ENCODE peak calls at places on chromosomes 7 and 10, in four cellular contexts. One of them, this sample, is unnamed.

GRCh38 chr10:96686514-96686913 is 33.8 kb downstream of the PIK3AP1 start:
- DNase-seq in mesendoderm: no peak
- DNase-seq in H9: no peak
- DNase-seq in H1: no peak
- DNase-seq in this sample: no peak

GRCh38 chr7:47087866-47088265 is 494.0 kb downstream of the TNS3 start:
- DNase-seq in mesendoderm: no peak
- DNase-seq in H9: no peak
- DNase-seq in H1: no peak
- DNase-seq in this sample: peak; percentile 61

GRCh38 chr10:101614957-101615759 is 27.0 kb downstream of the DPCD start:
- DNase-seq in mesendoderm: no peak
- DNase-seq in H9: no peak
- DNase-seq in H1: no peak
- DNase-seq in this sample: no peak

GRCh38 chr10:89837173-89838001 is 136.0 kb downstream of the KIF20B start:
- DNase-seq in mesendoderm: no peak
- DNase-seq in H9: no peak
- DNase-seq in H1: no peak
- DNase-seq in this sample: peak; percentile 8

GRCh38 chr7:99614495-99614894 is 2.3 kb upstream of the ZSCAN25 start:
- DNase-seq in mesendoderm: no peak
- DNase-seq in H9: no peak
- DNase-seq in H1: no peak
- DNase-seq in this sample: no peak

GRCh38 chr7:27199820-27200760 is at the start of gene HOXA13:
- DNase-seq in mesendoderm: no peak
- DNase-seq in H9: peak; percentile 53
- DNase-seq in H1: no peak
- DNase-seq in this sample: no peak

GRCh38 chr7:75572396-75572795 is 80.3 kb downstream of the SPDYE5 start:
- DNase-seq in mesendoderm: no peak
- DNase-seq in H9: no peak
- DNase-seq in H1: no peak
- DNase-seq in this sample: no peak

GRCh38 chr10:70260259-70260658 is 23.5 kb downstream of the NPFFR1 start:
- DNase-seq in mesendoderm: peak; percentile 18
- DNase-seq in H9: no peak
- DNase-seq in H1: no peak
- DNase-seq in this sample: no peak

GRCh38 chr10:79319372-79319771 is 27.9 kb upstream of the PPIF start:
- DNase-seq in mesendoderm: no peak
- DNase-seq in H9: no peak
- DNase-seq in H1: no peak
- DNase-seq in this sample: no peak

GRCh38 chr7:15967551-15967950 is 281.1 kb upstream of the MEOX2 start:
- DNase-seq in mesendoderm: no peak
- DNase-seq in H9: no peak
- DNase-seq in H1: no peak
- DNase-seq in this sample: no peak

GRCh38 chr7:77476871-77477270 is 60.2 kb upstream of the PTPN12 start:
- DNase-seq in mesendoderm: no peak
- DNase-seq in H9: no peak
- DNase-seq in H1: no peak
- DNase-seq in this sample: no peak

GRCh38 chr7:137235434-137235833 is 108.1 kb downstream of the PTN start:
- DNase-seq in mesendoderm: no peak
- DNase-seq in H9: no peak
- DNase-seq in H1: no peak
- DNase-seq in this sample: no peak

GRCh38 chr7:5709347-5709950 is 72.0 kb downstream of the RNF216 start:
- DNase-seq in mesendoderm: no peak
- DNase-seq in H9: no peak
- DNase-seq in H1: no peak
- DNase-seq in this sample: peak; percentile 33

GRCh38 chr7:36795451-36796021 is 71.2 kb upstream of the AOAH start:
- DNase-seq in mesendoderm: no peak
- DNase-seq in H9: no peak
- DNase-seq in H1: no peak
- DNase-seq in this sample: no peak

GRCh38 chr7:117858731-117859130 is 14.5 kb downstream of the CTTNBP2 start:
- DNase-seq in mesendoderm: no peak
- DNase-seq in H9: no peak
- DNase-seq in H1: no peak
- DNase-seq in this sample: peak; percentile 24

GRCh38 chr10:72234560-72235095 is 18.6 kb upstream of the ASCC1 start:
- DNase-seq in mesendoderm: no peak
- DNase-seq in H9: no peak
- DNase-seq in H1: no peak
- DNase-seq in this sample: no peak

GRCh38 chr10:11612004-11613001 is 853 bp upstream of the USP6NL start:
- DNase-seq in mesendoderm: no peak
- DNase-seq in H9: no peak
- DNase-seq in H1: no peak
- DNase-seq in this sample: no peak

GRCh38 chr7:73799282-73800141 is 29.4 kb upstream of the CLDN3 start:
- DNase-seq in mesendoderm: peak; percentile 46
- DNase-seq in H9: peak; percentile 16
- DNase-seq in H1: no peak
- DNase-seq in this sample: no peak

GRCh38 chr7:151080522-151081169 is at the start of gene FASTK:
- DNase-seq in mesendoderm: peak; percentile 95
- DNase-seq in H9: peak; percentile 90
- DNase-seq in H1: no peak
- DNase-seq in this sample: peak; percentile 88

GRCh38 chr7:44392618-44393010 is 67.2 kb upstream of the CAMK2B start:
- DNase-seq in mesendoderm: no peak
- DNase-seq in H9: no peak
- DNase-seq in H1: no peak
- DNase-seq in this sample: no peak

GRCh38 chr10:21969326-21970287 is 33.9 kb downstream of the DNAJC1 start:
- DNase-seq in mesendoderm: no peak
- DNase-seq in H9: no peak
- DNase-seq in H1: no peak
- DNase-seq in this sample: peak; percentile 45

GRCh38 chr10:92480422-92480821 is 93.5 kb downstream of the IDE start:
- DNase-seq in mesendoderm: no peak
- DNase-seq in H9: no peak
- DNase-seq in H1: no peak
- DNase-seq in this sample: no peak

GRCh38 chr10:316390-316789 is 181.1 kb downstream of the ZMYND11 start:
- DNase-seq in mesendoderm: no peak
- DNase-seq in H9: no peak
- DNase-seq in H1: no peak
- DNase-seq in this sample: no peak

GRCh38 chr10:122197823-122198222 is 73.3 kb upstream of the BTBD16 start:
- DNase-seq in mesendoderm: no peak
- DNase-seq in H9: no peak
- DNase-seq in H1: no peak
- DNase-seq in this sample: no peak

GRCh38 chr7:30436046-30436445 is 42.5 kb downstream of the NOD1 start:
- DNase-seq in mesendoderm: no peak
- DNase-seq in H9: no peak
- DNase-seq in H1: no peak
- DNase-seq in this sample: no peak

GRCh38 chr10:29689001-29689400 is 54.2 kb upstream of the SVIL start:
- DNase-seq in mesendoderm: no peak
- DNase-seq in H9: no peak
- DNase-seq in H1: no peak
- DNase-seq in this sample: peak; percentile 84

GRCh38 chr7:723541-723940 is 3.0 kb upstream of the DNAAF5 start:
- DNase-seq in mesendoderm: no peak
- DNase-seq in H9: no peak
- DNase-seq in H1: no peak
- DNase-seq in this sample: no peak
- H3K56ac ChIP-seq in mesendoderm: no peak overlapping the region
- H3K56ac ChIP-seq in H9: no peak overlapping the region
- H3K56ac ChIP-seq in H1: no peak overlapping the region
- H3K56ac ChIP-seq in this sample: no peak overlapping the region

DNA sequence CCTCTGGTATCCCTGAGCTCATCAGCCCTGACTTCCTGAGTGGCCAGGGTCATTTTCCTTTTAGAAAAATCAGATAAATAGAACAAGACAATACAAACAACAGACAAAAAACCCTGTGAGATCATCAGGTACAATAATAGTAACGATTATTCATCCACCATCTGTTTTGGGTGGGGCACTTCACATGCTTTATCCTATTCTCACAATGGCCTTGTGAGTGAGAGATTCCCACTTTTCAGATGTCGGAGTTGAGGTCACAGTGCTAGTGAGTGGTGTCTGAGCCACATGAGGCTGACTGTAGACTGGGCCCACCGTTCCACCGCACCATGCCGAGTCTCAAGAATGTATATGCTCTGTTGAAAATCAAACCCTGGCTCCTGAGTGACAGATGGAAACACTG is 144.1 kb downstream of the CXCL12 start:
- DNase-seq in mesendoderm: no peak
- DNase-seq in H9: no peak
- DNase-seq in H1: no peak
- DNase-seq in this sample: no peak
- H3K56ac ChIP-seq in mesendoderm: no peak overlapping the region
- H3K56ac ChIP-seq in H9: no peak overlapping the region
- H3K56ac ChIP-seq in H1: no peak overlapping the region
- H3K56ac ChIP-seq in this sample: no peak overlapping the region

DNA sequence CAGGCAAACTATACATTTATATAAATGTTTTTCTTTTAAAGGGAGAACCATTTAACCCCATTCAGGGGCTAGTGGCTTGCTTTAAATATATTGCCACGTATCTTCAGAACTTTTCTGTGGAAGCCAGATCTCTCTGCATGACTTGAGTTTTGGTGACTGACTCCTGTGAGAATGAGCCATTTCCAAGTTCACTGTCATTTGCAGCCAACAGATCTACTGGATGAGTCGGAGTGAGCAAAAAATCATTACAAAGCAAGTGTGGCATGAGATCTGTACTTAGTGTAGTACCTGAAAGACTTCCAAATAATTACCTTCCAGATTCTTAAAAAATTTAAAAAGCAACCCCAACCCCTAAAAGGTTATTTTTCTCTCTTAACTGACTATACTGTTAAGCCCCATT is 45.6 kb downstream of the PDSS1 start:
- DNase-seq in mesendoderm: no peak
- DNase-seq in H9: no peak
- DNase-seq in H1: no peak
- DNase-seq in this sample: peak; percentile 32
- H3K56ac ChIP-seq in mesendoderm: no peak overlapping the region
- H3K56ac ChIP-seq in H9: no peak overlapping the region
- H3K56ac ChIP-seq in H1: no peak overlapping the region
- H3K56ac ChIP-seq in this sample: no peak overlapping the region

GRCh38 chr7:95960706-95961244 is 188.4 kb downstream of the DYNC1I1 start:
- DNase-seq in mesendoderm: no peak
- DNase-seq in H9: no peak
- DNase-seq in H1: no peak
- DNase-seq in this sample: no peak

GRCh38 chr7:95963446-95963990 is 191.2 kb downstream of the DYNC1I1 start:
- DNase-seq in mesendoderm: no peak
- DNase-seq in H9: no peak
- DNase-seq in H1: no peak
- DNase-seq in this sample: no peak
- H3K56ac ChIP-seq in mesendoderm: no peak overlapping the region
- H3K56ac ChIP-seq in H9: no peak overlapping the region
- H3K56ac ChIP-seq in H1: no peak overlapping the region
- H3K56ac ChIP-seq in this sample: no peak overlapping the region

GRCh38 chr10:104520653-104521052 is 120.4 kb upstream of the SORCS3 start:
- DNase-seq in mesendoderm: no peak
- DNase-seq in H9: no peak
- DNase-seq in H1: no peak
- DNase-seq in this sample: no peak
- H3K56ac ChIP-seq in mesendoderm: no peak overlapping the region
- H3K56ac ChIP-seq in H9: no peak overlapping the region
- H3K56ac ChIP-seq in H1: no peak overlapping the region
- H3K56ac ChIP-seq in this sample: no peak overlapping the region